ENCODE peak calls at places on chromosomes 6 and 20, in nine cellular contexts. B is upper lobe of right lung; S is heart left ventricle; M is HFFc6; U is HCT116; P is lower leg skin; C is activated CD8-positive, alpha-beta T cell treated with anti-CD3 and anti-CD28 coated beads for 36 hours; H is tibial artery; Q is nephron progenitor cell. V is an unnamed sample.
A peak's percentile ranks its signal among the peaks of the same experiment; 100 is the strongest.

GRCh38 chr20:6616421-6616820 is 151.1 kb upstream of the BMP2 start:
- DNase-seq in B (no peak), S (no peak), M (no peak), U (no peak), P (no peak), C (no peak), H (no peak), Q (no peak), V (no peak)

GRCh38 chr6:10465633-10466499 is 51.0 kb upstream of the TFAP2A start:
- DNase-seq in B (no peak), S (no peak), M (peak; percentile 35), U (peak; percentile 65), P (no peak), C (peak; percentile 55), H (no peak), Q (peak; percentile 75), V (no peak)

GRCh38 chr6:165930668-165931067 is 237.0 kb downstream of the TBXT start:
- DNase-seq in B (no peak), S (no peak), M (no peak), U (no peak), P (no peak), C (no peak), H (no peak), Q (no peak), V (no peak)

GRCh38 chr6:113642714-113643442 is 214.3 kb upstream of the MARCKS start:
- DNase-seq in B (no peak), S (no peak), M (no peak), U (no peak), P (no peak), C (no peak), H (no peak), Q (no peak), V (no peak)

GRCh38 chr6:138987299-138987642 is 782 bp downstream of the REPS1 start:
- DNase-seq in B (peak; percentile 77), S (peak; percentile 27), M (no peak), U (no peak), P (peak; percentile 86), C (peak; percentile 38), H (no peak), Q (peak; percentile 54), V (no peak)

GRCh38 chr6:158022749-158023596 is 41.3 kb downstream of the SYNJ2 start:
- DNase-seq in B (peak; percentile 36), S (no peak), M (no peak), U (no peak), P (no peak), C (no peak), H (no peak), Q (no peak), V (no peak)

GRCh38 chr6:144758602-144759001 is 473.5 kb downstream of the UTRN start:
- DNase-seq in B (no peak), S (no peak), M (peak; percentile 28), U (peak; percentile 52), P (no peak), C (no peak), H (no peak), Q (no peak), V (no peak)

GRCh38 chr6:129679758-129680157 is 30.2 kb downstream of the ARHGAP18 start:
- DNase-seq in B (no peak), S (no peak), M (no peak), U (no peak), P (no peak), C (no peak), H (no peak), Q (no peak), V (no peak)

GRCh38 chr6:149362289-149362688 is 37.8 kb upstream of the SUMO4 start:
- DNase-seq in B (no peak), S (no peak), M (no peak), U (no peak), P (no peak), C (peak; percentile 39), H (no peak), Q (no peak), V (no peak)

GRCh38 chr6:44263357-44264100 is 1.8 kb downstream of the NFKBIE start:
- DNase-seq in B (no peak), S (no peak), M (no peak), U (no peak), P (no peak), C (peak; percentile 48), H (no peak), Q (peak; percentile 42), V (peak; percentile 74)

GRCh38 chr6:135675862-135676261 is 175.6 kb upstream of the PDE7B start:
- DNase-seq in B (no peak), S (no peak), M (peak; percentile 19), U (peak; percentile 23), P (no peak), C (peak; percentile 54), H (no peak), Q (peak; percentile 44), V (no peak)

GRCh38 chr20:44302026-44302669 is 8.9 kb downstream of the FITM2 start:
- DNase-seq in B (peak; percentile 68), S (no peak), M (no peak), U (no peak), P (no peak), C (no peak), H (no peak), Q (no peak), V (no peak)

GRCh38 chr6:103273048-103273447 is 1586.7 kb downstream of the HACE1 start:
- DNase-seq in B (no peak), S (no peak), M (no peak), U (peak; percentile 56), P (no peak), C (no peak), H (no peak), Q (no peak), V (no peak)

GRCh38 chr6:33854572-33855030 is 50.8 kb upstream of the MLN start:
- DNase-seq in B (no peak), S (no peak), M (no peak), U (no peak), P (no peak), C (no peak), H (no peak), Q (peak; percentile 40), V (no peak)

GRCh38 chr6:136347847-136348246 is 58.2 kb upstream of the BCLAF1 start:
- DNase-seq in B (peak; percentile 81), S (no peak), M (no peak), U (no peak), P (peak; percentile 89), C (no peak), H (peak; percentile 77), Q (no peak), V (peak; percentile 79)

GRCh38 chr20:38286586-38287502 is 17.1 kb upstream of the BPI start:
- DNase-seq in B (no peak), S (peak; percentile 71), M (no peak), U (no peak), P (peak; percentile 72), C (no peak), H (no peak), Q (no peak), V (no peak)

GRCh38 chr6:39791850-39792500 is at the start of gene DAAM2:
- DNase-seq in B (peak; percentile 86), S (peak; percentile 71), M (no peak), U (no peak), P (peak; percentile 92), C (no peak), H (peak; percentile 63), Q (peak; percentile 80), V (no peak)

GRCh38 chr20:44785768-44786167 is 24.6 kb downstream of the RIMS4 start:
- DNase-seq in B (no peak), S (no peak), M (peak; percentile 12), U (no peak), P (no peak), C (no peak), H (no peak), Q (peak; percentile 18), V (no peak)

GRCh38 chr6:1625926-1626413 is 16.3 kb downstream of the FOXC1 start:
- DNase-seq in B (no peak), S (no peak), M (no peak), U (no peak), P (no peak), C (no peak), H (no peak), Q (no peak), V (no peak)

GRCh38 chr20:22582960-22583772 is 1.2 kb downstream of the FOXA2 start:
- DNase-seq in B (peak; percentile 76), S (no peak), M (no peak), U (no peak), P (no peak), C (no peak), H (no peak), Q (peak; percentile 49), V (no peak)

GRCh38 chr6:150910561-150910960 is 45.1 kb downstream of the MTHFD1L start:
- DNase-seq in B (no peak), S (no peak), M (no peak), U (no peak), P (no peak), C (no peak), H (no peak), Q (no peak), V (no peak)

GRCh38 chr20:36162272-36162966 is 7.9 kb downstream of the EPB41L1 start:
- DNase-seq in B (no peak), S (peak; percentile 33), M (no peak), U (no peak), P (no peak), C (no peak), H (no peak), Q (no peak), V (no peak)

DNA sequence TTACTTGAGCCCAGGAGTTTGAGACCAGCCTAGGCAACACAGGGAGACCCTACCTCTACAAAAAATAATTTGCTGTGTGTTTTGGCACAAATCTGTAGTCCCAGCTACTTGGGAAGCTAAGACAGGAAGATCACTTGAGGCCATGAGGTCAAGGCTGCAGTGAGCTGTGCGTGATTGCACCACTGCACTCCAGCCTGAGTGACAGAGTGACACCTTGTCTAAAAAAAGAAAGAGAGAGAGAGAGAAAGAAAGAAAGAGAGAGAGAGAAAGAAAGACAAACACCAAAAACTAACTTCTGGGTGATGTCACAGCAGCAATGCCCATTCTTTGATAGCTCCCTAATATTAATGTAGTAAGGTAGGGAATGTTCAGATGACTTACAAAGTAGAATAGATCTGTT is 20.4 kb downstream of the USP49 start:
- DNase-seq in B (no peak), S (no peak), M (no peak), U (no peak), P (no peak), C (no peak), H (no peak), Q (no peak), V (no peak)
- TF ChIP-seq CTCF in B (no peak), S (no peak), M (no peak), U (no peak), P (no peak), C (no peak), H (no peak), Q (no peak), V (no peak)

GRCh38 chr6:156359912-156360311 is 417.3 kb upstream of the ARID1B start:
- DNase-seq in B (no peak), S (no peak), M (no peak), U (no peak), P (no peak), C (no peak), H (no peak), Q (no peak), V (no peak)
- TF ChIP-seq CTCF in B (no peak), S (no peak), M (peak; percentile 51), U (no peak), P (no peak), C (no peak), H (no peak), Q (no peak), V (no peak)

GRCh38 chr6:36759177-36759757 is 61.6 kb downstream of the RAB44 start:
- DNase-seq in B (peak; percentile 90), S (peak; percentile 81), M (peak; percentile 65), U (peak; percentile 37), P (peak; percentile 96), C (peak; percentile 82), H (peak; percentile 81), Q (peak; percentile 90), V (peak; percentile 88)
- TF ChIP-seq CTCF in B (peak; percentile 94), S (peak; percentile 97), M (peak; percentile 98), U (peak; percentile 87), P (peak; percentile 72), C (peak; percentile 92), H (peak; percentile 94), Q (peak; percentile 99), V (peak; percentile 97)

GRCh38 chr6:36852481-36853147 is 13.4 kb upstream of the CPNE5 start:
- DNase-seq in B (no peak), S (no peak), M (peak; percentile 86), U (no peak), P (peak; percentile 83), C (no peak), H (no peak), Q (no peak), V (no peak)
- TF ChIP-seq CTCF in B (no peak), S (no peak), M (peak; percentile 45), U (no peak), P (no peak), C (no peak), H (no peak), Q (no peak), V (no peak)